ENCODE peak calls at places on chromosome 15, in five cellular contexts. M is SK-N-SH, D is GM12878, P is HepG2, L is K562. J is an unnamed sample.

GRCh38 chr15:67373266-67373665 is 118.7 kb downstream of the IQCH start:
- DNase-seq in M (no peak), D (no peak), P (no peak), L (no peak), J (no peak)

GRCh38 chr15:45307230-45307924 is 55.3 kb downstream of the SLC28A2 start:
- DNase-seq in M (peak; percentile 42), D (peak; percentile 31), P (peak; percentile 53), L (no peak), J (no peak)

GRCh38 chr15:20671665-20672064 is 130.1 kb upstream of the GOLGA6L6 start:
- DNase-seq in M (no peak), D (no peak), P (no peak), L (no peak), J (no peak)

GRCh38 chr15:70358011-70358819 is 260.5 kb upstream of the TLE3 start:
- DNase-seq in M (no peak), D (no peak), P (no peak), L (no peak), J (no peak)

GRCh38 chr15:95718441-95718840 is 612.1 kb upstream of the NR2F2 start:
- DNase-seq in M (no peak), D (no peak), P (no peak), L (no peak), J (no peak)

GRCh38 chr15:48671381-48672022 is 26.0 kb upstream of the FBN1 start:
- DNase-seq in M (no peak), D (no peak), P (no peak), L (peak; percentile 16), J (no peak)

GRCh38 chr15:65133550-65134200 is at the start of gene PDCD7:
- DNase-seq in M (peak; percentile 94), D (peak; percentile 77), P (peak; percentile 90), L (peak; percentile 88), J (peak; percentile 90)

GRCh38 chr15:26615188-26615926 is 157.5 kb downstream of the GABRB3 start:
- DNase-seq in M (no peak), D (no peak), P (no peak), L (no peak), J (no peak)

GRCh38 chr15:100107606-100108225 is 234.1 kb downstream of the ADAMTS17 start:
- DNase-seq in M (no peak), D (no peak), P (no peak), L (no peak), J (no peak)

GRCh38 chr15:39453500-39454073 is 127.3 kb upstream of the THBS1 start:
- DNase-seq in M (no peak), D (peak; percentile 31), P (no peak), L (no peak), J (no peak)

GRCh38 chr15:63909819-63910437 is 76.2 kb upstream of the HERC1 start:
- DNase-seq in M (peak; percentile 64), D (no peak), P (no peak), L (no peak), J (no peak)
- TF ChIP-seq GABPA in M (no peak), D (no peak), P (no peak), L (no peak), J (no peak)

DNA sequence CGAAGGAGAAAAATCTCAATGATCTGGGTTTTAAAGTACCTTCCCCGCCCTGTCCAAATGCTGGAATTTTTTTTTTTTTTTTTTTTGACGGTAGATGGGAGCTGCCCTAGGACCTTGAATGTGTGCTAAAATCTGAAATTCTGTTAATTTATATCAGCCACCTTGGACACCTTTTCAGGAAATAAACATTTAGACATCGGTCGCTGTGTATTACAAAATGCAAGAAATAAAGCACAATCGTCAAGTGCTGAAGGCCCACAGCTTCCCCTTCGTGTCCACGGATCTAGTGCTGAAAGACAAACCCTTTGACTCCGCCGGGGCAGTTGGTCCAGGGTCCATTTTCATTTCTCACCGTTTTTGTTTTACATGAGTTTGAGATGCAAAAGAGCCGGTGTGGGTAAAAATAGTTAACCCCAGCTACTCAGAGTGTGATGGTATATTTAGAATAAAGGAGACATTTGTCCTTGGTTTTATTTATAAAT is 90.2 kb upstream of the CHD2 start:
- DNase-seq in M (no peak), D (no peak), P (no peak), L (no peak), J (no peak)
- H3K4me3 ChIP-seq in M (no peak overlapping the region), D (peak overlapping the region; percentile 67), P (peak overlapping the region; percentile 61), L (peak overlapping the region; percentile 39), J (peak overlapping the region; percentile 38)

DNA sequence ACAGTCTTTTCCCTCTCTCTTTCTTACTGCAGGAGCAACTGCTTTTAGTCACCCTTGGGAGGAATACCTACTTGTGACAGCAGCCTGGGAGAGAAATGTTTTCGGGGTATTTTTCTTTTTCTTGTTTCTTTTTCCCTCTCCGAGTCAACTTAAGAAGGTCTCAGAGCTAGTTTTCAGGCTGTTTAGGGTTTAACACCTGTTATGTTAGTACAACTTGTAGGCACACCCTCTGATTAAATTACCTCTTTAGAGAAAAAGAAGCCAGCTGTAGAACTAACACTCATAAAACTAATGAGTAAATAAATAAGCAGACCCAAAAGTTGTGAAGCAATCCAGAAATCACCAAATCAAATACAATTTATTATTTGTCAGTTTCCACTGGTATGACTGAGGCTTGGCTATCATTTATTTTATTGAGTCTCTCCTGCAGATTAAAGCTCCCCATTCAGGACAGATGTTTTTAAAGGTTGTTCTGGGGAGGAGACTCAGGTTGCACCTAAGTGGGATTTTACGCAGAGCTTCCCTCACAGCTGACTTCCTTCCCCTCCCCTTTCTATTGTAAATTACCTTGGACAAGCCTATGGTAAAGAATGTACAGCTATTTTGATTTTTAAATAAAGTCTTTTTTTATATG is 112.5 kb downstream of the FOXB1 start:
- DNase-seq in M (no peak), D (no peak), P (no peak), L (no peak), J (no peak)
- H3K27ac ChIP-seq in M (no peak overlapping the region), D (no peak overlapping the region), P (no peak overlapping the region), L (no peak overlapping the region), J (no peak overlapping the region)

GRCh38 chr15:57253082-57253481 is 123.2 kb upstream of the CGNL1 start:
- DNase-seq in M (no peak), D (no peak), P (no peak), L (peak; percentile 16), J (no peak)
- TF ChIP-seq GABPA in M (no peak), D (no peak), P (no peak), L (no peak), J (no peak)